ENCODE peak calls at places on chromosomes 5 and 9, in five cellular contexts. C is HepG2, A is SK-N-SH, M is H1, O is K562. R is an unnamed sample.

GRCh38 chr9:131875828-131876485 is 136.1 kb upstream of the RAPGEF1 start:
- DNase-seq in C (no peak), A (no peak), M (no peak), O (no peak), R (no peak)

GRCh38 chr5:54311178-54311811 is 922 bp upstream of the ARL15 start:
- DNase-seq in C (no peak), A (peak), M (no peak), O (no peak), R (no peak)

GRCh38 chr9:31210982-31211570 is 1173.4 kb upstream of the ACO1 start:
- DNase-seq in C (no peak), A (no peak), M (no peak), O (no peak), R (peak)

GRCh38 chr5:133091034-133091433 is 39.2 kb downstream of the HSPA4 start:
- DNase-seq in C (no peak), A (no peak), M (no peak), O (no peak), R (no peak)

GRCh38 chr5:21807953-21808352 is 1045.2 kb downstream of the CDH12 start:
- DNase-seq in C (no peak), A (no peak), M (no peak), O (no peak), R (no peak)

GRCh38 chr9:135282001-135282731 is 194.7 kb downstream of the OLFM1 start:
- DNase-seq in C (peak), A (peak), M (no peak), O (no peak), R (no peak)

GRCh38 chr9:128275198-128276007 is at the start of gene GOLGA2:
- DNase-seq in C (peak), A (peak), M (no peak), O (peak), R (no peak)

GRCh38 chr5:170540276-170540675 is 36.5 kb downstream of the KCNIP1 start:
- DNase-seq in C (no peak), A (no peak), M (no peak), O (no peak), R (no peak)

GRCh38 chr9:79256691-79257213 is 315.0 kb upstream of the TLE4 start:
- DNase-seq in C (no peak), A (no peak), M (no peak), O (no peak), R (no peak)

GRCh38 chr5:124902097-124902821 is 155.8 kb upstream of the ZNF608 start:
- DNase-seq in C (no peak), A (no peak), M (no peak), O (no peak), R (peak)

GRCh38 chr5:106172681-106173532 is 1497.8 kb downstream of the EFNA5 start:
- DNase-seq in C (no peak), A (no peak), M (no peak), O (no peak), R (no peak)

GRCh38 chr5:116130471-116130870 is 45.6 kb downstream of the COMMD10 start:
- DNase-seq in C (no peak), A (no peak), M (no peak), O (no peak), R (no peak)

GRCh38 chr5:57028166-57028565 is 76.2 kb upstream of the MIER3 start:
- DNase-seq in C (no peak), A (no peak), M (no peak), O (no peak), R (no peak)

GRCh38 chr5:124176692-124177091 is 569.7 kb downstream of the ZNF608 start:
- DNase-seq in C (no peak), A (no peak), M (no peak), O (no peak), R (no peak)

GRCh38 chr9:128902351-128903078 is 18.3 kb upstream of the PHYHD1 start:
- DNase-seq in C (no peak), A (no peak), M (no peak), O (no peak), R (no peak)

GRCh38 chr5:152884006-152884405 is 478.9 kb upstream of the NMUR2 start:
- DNase-seq in C (no peak), A (no peak), M (no peak), O (no peak), R (no peak)

GRCh38 chr5:16952968-16953671 is 17.0 kb upstream of the MYO10 start:
- DNase-seq in C (peak), A (no peak), M (no peak), O (no peak), R (no peak)

GRCh38 chr5:40165789-40166728 is 513.7 kb upstream of the PTGER4 start:
- DNase-seq in C (no peak), A (no peak), M (no peak), O (no peak), R (no peak)

GRCh38 chr5:134515801-134516200 is 9.7 kb upstream of the JADE2 start:
- DNase-seq in C (no peak), A (no peak), M (peak), O (no peak), R (no peak)

GRCh38 chr5:61489574-61489973 is 157.5 kb downstream of the ZSWIM6 start:
- DNase-seq in C (no peak), A (no peak), M (no peak), O (no peak), R (no peak)
- H2AFZ ChIP-seq in C (no peak), A (no peak), M (no peak), O (no peak), R (no peak)

GRCh38 chr9:114461468-114461867 is 43.8 kb downstream of the WHRN start:
- DNase-seq in C (no peak), A (no peak), M (no peak), O (no peak), R (no peak)
- TF ChIP-seq POLR2AphosphoS5 in C (no peak), A (no peak), M (no peak), O (no peak), R (no peak)

GRCh38 chr5:67880876-67881275 is 334.7 kb upstream of the PIK3R1 start:
- DNase-seq in C (no peak), A (no peak), M (no peak), O (no peak), R (no peak)

GRCh38 chr5:67880358-67880810 is 335.2 kb upstream of the PIK3R1 start:
- DNase-seq in C (no peak), A (no peak), M (no peak), O (no peak), R (no peak)

GRCh38 chr5:67875637-67876036 is 339.9 kb upstream of the PIK3R1 start:
- DNase-seq in C (no peak), A (no peak), M (no peak), O (no peak), R (no peak)

GRCh38 chr5:67879619-67880357 is 335.8 kb upstream of the PIK3R1 start:
- DNase-seq in C (peak), A (no peak), M (no peak), O (no peak), R (no peak)

GRCh38 chr5:67878911-67879310 is 336.6 kb upstream of the PIK3R1 start:
- DNase-seq in C (no peak), A (no peak), M (no peak), O (no peak), R (no peak)
- TF ChIP-seq EP300 in C (no peak), A (no peak), M (no peak), O (no peak), R (no peak)

GRCh38 chr9:110810251-110810976 is 141.8 kb downstream of the MUSK start:
- DNase-seq in C (no peak), A (no peak), M (no peak), O (no peak), R (no peak)

GRCh38 chr9:110814159-110814558 is 145.6 kb downstream of the MUSK start:
- DNase-seq in C (no peak), A (no peak), M (no peak), O (no peak), R (no peak)

GRCh38 chr9:110808599-110808980 is 140.0 kb downstream of the MUSK start:
- DNase-seq in C (no peak), A (no peak), M (no peak), O (no peak), R (peak)

GRCh38 chr9:110807956-110808598 is 139.5 kb downstream of the MUSK start:
- DNase-seq in C (no peak), A (no peak), M (no peak), O (no peak), R (peak)

GRCh38 chr9:110809038-110809595 is 140.5 kb downstream of the MUSK start:
- DNase-seq in C (no peak), A (no peak), M (no peak), O (no peak), R (peak)
- H2AFZ ChIP-seq in C (no peak), A (no peak), M (no peak), O (no peak), R (peak)

GRCh38 chr9:27353405-27354229 is 56.7 kb upstream of the EQTN start:
- DNase-seq in C (no peak), A (peak), M (peak), O (no peak), R (peak)

GRCh38 chr9:27352457-27353188 is 55.7 kb upstream of the EQTN start:
- DNase-seq in C (no peak), A (no peak), M (no peak), O (no peak), R (peak)

GRCh38 chr9:27350382-27350781 is 53.4 kb upstream of the EQTN start:
- DNase-seq in C (no peak), A (no peak), M (no peak), O (no peak), R (no peak)

GRCh38 chr9:27349681-27350080 is 52.7 kb upstream of the EQTN start:
- DNase-seq in C (no peak), A (no peak), M (no peak), O (no peak), R (no peak)

DNA sequence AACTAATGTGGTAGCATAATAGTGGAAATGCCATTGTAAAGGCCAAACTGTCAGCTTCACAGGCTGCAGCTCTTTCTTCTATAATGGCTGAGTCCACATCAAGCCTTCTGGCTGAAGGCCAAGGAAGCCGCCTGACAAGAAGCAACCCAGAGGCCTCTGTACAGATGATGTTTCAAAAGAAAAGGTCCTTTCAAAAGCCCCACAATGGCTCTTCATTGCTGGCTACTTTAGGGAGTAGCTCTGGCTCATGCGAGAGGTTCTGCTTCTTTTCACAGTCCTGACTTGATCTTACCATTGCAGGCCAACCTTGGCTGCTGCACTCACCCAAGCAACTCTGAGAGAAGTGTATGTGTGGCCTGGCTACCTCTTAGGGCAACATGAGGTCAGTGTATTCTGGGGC is 54.5 kb upstream of the EQTN start:
- DNase-seq in C (no peak), A (no peak), M (no peak), O (no peak), R (no peak)
- TF ChIP-seq POLR2AphosphoS5 in C (no peak), A (no peak), M (no peak), O (no peak), R (no peak)

GRCh38 chr5:102578362-102578761 is 79.6 kb upstream of the SLCO6A1 start:
- DNase-seq in C (no peak), A (no peak), M (no peak), O (no peak), R (no peak)

GRCh38 chr5:102579379-102579778 is 80.6 kb upstream of the SLCO6A1 start:
- DNase-seq in C (no peak), A (no peak), M (no peak), O (no peak), R (no peak)

GRCh38 chr5:102582706-102583105 is 83.9 kb upstream of the SLCO6A1 start:
- DNase-seq in C (no peak), A (no peak), M (no peak), O (no peak), R (no peak)

GRCh38 chr5:102581011-102581410 is 82.2 kb upstream of the SLCO6A1 start:
- DNase-seq in C (no peak), A (no peak), M (no peak), O (no peak), R (no peak)

DNA sequence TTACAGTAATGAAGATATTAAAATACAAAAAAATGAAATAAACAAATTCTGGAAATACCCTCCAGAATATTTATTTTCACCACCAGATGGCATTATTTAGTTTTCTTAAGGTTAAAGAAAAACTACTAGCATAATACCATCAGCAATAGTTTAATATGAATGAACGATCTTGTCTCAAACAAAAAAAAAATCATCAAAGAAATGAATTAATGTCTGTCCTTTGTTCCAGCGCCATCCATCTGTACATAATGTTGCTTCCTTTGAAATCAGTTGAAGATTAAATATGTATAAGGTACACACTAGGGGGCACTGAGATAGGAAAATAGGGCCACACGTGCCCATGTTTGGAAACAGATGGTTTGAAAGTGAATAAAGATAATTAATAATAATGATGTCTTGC is 84.9 kb upstream of the SLCO6A1 start:
- DNase-seq in C (no peak), A (peak), M (no peak), O (peak), R (no peak)
- TF ChIP-seq EP300 in C (no peak), A (no peak), M (no peak), O (no peak), R (no peak)

GRCh38 chr9:3893519-3893918 is 367.7 kb upstream of the RFX3 start:
- DNase-seq in C (no peak), A (no peak), M (no peak), O (no peak), R (no peak)

GRCh38 chr9:3887121-3887797 is 361.5 kb upstream of the RFX3 start:
- DNase-seq in C (no peak), A (no peak), M (no peak), O (no peak), R (no peak)

GRCh38 chr9:3887798-3888495 is 362.1 kb upstream of the RFX3 start:
- DNase-seq in C (no peak), A (no peak), M (no peak), O (no peak), R (no peak)

GRCh38 chr9:3884736-3885135 is 358.9 kb upstream of the RFX3 start:
- DNase-seq in C (no peak), A (no peak), M (no peak), O (no peak), R (no peak)

DNA sequence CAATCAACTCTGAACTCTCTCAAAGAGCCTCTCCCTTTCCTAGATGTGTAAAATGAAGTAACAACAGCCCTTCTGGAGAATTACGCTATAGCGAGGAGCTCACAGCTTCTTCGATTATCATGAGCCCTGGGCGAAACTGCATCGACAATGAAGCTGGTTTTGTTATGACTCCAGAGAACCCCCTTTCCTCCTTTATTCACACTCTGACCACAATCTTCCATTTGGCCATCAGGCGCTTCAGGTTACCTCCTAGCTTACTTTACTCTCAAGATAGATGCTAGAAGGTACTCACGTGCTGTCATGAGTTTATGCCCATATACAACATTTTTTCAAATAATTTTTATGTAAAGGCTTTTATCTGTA is 362.7 kb upstream of the RFX3 start:
- DNase-seq in C (no peak), A (no peak), M (no peak), O (no peak), R (no peak)
- H2AFZ ChIP-seq in C (no peak), A (no peak), M (no peak), O (no peak), R (no peak)

DNA sequence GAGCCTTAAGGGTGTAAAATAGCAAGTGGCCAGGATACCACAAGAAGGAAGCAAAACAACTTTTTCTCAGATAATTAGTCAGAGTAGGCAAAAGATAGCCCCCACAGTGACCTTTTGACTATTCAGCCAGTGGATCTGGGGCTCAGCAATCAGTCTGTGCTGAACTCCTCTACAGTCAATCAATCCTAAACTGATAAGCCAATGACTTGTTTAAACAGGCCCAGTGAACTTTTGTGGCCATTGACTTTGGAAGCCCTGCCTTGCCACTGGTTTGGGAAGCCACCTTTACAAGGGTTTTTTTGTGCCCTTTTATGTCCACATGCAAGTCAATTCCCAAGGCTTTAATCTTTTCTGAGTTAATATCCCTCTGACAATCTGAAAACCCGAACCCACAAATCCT is 1565.0 kb upstream of the WWC1 start:
- DNase-seq in C (no peak), A (no peak), M (no peak), O (no peak), R (no peak)
- TF ChIP-seq POLR2AphosphoS5 in C (no peak), A (no peak), M (no peak), O (no peak), R (no peak)

DNA sequence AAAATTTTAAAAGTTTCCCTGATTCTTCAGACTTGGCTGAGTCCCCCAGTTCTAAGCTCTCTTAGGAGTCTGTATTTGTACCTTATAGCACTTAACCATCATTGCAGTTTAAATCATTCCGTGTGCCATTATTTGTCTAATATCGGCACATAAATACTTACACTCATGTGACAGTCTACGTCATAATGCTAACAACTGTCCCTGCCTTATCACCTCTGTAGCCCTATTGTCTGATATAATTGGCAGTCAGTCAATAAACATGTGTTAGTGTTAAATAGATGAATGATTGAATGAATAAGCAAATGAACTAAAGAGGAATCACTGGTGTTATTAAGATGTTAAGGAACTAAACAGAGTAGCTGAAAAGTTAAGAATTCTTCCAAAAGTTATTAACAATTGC is 287.8 kb downstream of the EBF1 start:
- DNase-seq in C (no peak), A (no peak), M (no peak), O (no peak), R (no peak)
- TF ChIP-seq EP300 in C (no peak), A (no peak), M (no peak), O (no peak), R (no peak)

GRCh38 chr9:92590386-92590785 is 54.6 kb upstream of the ECM2 start:
- DNase-seq in C (no peak), A (no peak), M (no peak), O (no peak), R (no peak)
- H2AFZ ChIP-seq in C (no peak), A (no peak), M (no peak), O (no peak), R (no peak)